ENCODE peak calls at places on chromosomes 3 and 15, in nine cellular contexts. One of them, this sample, is unnamed.

GRCh38 chr3:27699067-27699466 is 23.1 kb downstream of the EOMES start:
- DNase-seq in thyroid gland: no peak
- DNase-seq in NCI-H1417: no peak
- DNase-seq in globus pallidus: no peak
- DNase-seq in EL: no peak
- DNase-seq in left colon: no peak
- DNase-seq in stimulated activated CD8-positive, alpha-beta memory T cell treated with anti-CD3 and anti-CD28 coated beads, Interleukin-7, amount 100 ng/mL, for 48 hours: no peak
- DNase-seq in H54: no peak
- DNase-seq in A549: no peak
- DNase-seq in this sample: no peak

GRCh38 chr15:88264622-88265021 is 8.1 kb upstream of the NTRK3 start:
- DNase-seq in H54: no peak
- DNase-seq in stimulated activated CD8-positive, alpha-beta memory T cell treated with anti-CD3 and anti-CD28 coated beads, Interleukin-7, amount 100 ng/mL, for 48 hours: no peak
- DNase-seq in thyroid gland: no peak
- DNase-seq in globus pallidus: no peak
- DNase-seq in NCI-H1417: no peak
- DNase-seq in A549: no peak
- DNase-seq in left colon: no peak
- DNase-seq in EL: no peak
- DNase-seq in this sample: no peak

GRCh38 chr3:29065211-29065785 is 215.6 kb upstream of the RBMS3 start:
- DNase-seq in H54: peak
- DNase-seq in A549: peak
- DNase-seq in left colon: peak
- DNase-seq in stimulated activated CD8-positive, alpha-beta memory T cell treated with anti-CD3 and anti-CD28 coated beads, Interleukin-7, amount 100 ng/mL, for 48 hours: no peak
- DNase-seq in NCI-H1417: peak
- DNase-seq in EL: peak
- DNase-seq in globus pallidus: peak
- DNase-seq in thyroid gland: peak
- DNase-seq in this sample: no peak

GRCh38 chr3:134567605-134568004 is 81.7 kb downstream of the CEP63 start:
- DNase-seq in H54: no peak
- DNase-seq in EL: no peak
- DNase-seq in left colon: no peak
- DNase-seq in thyroid gland: peak
- DNase-seq in stimulated activated CD8-positive, alpha-beta memory T cell treated with anti-CD3 and anti-CD28 coated beads, Interleukin-7, amount 100 ng/mL, for 48 hours: no peak
- DNase-seq in A549: no peak
- DNase-seq in globus pallidus: no peak
- DNase-seq in NCI-H1417: no peak
- DNase-seq in this sample: no peak

GRCh38 chr3:37985637-37986320 is 4.8 kb upstream of the VILL start:
- DNase-seq in globus pallidus: no peak
- DNase-seq in NCI-H1417: no peak
- DNase-seq in H54: no peak
- DNase-seq in EL: no peak
- DNase-seq in stimulated activated CD8-positive, alpha-beta memory T cell treated with anti-CD3 and anti-CD28 coated beads, Interleukin-7, amount 100 ng/mL, for 48 hours: no peak
- DNase-seq in thyroid gland: no peak
- DNase-seq in left colon: peak
- DNase-seq in A549: no peak
- DNase-seq in this sample: no peak

GRCh38 chr15:78763796-78764241 is 47.4 kb downstream of the ADAMTS7 start:
- DNase-seq in H54: no peak
- DNase-seq in thyroid gland: no peak
- DNase-seq in A549: no peak
- DNase-seq in EL: no peak
- DNase-seq in NCI-H1417: no peak
- DNase-seq in stimulated activated CD8-positive, alpha-beta memory T cell treated with anti-CD3 and anti-CD28 coated beads, Interleukin-7, amount 100 ng/mL, for 48 hours: no peak
- DNase-seq in globus pallidus: no peak
- DNase-seq in left colon: no peak
- DNase-seq in this sample: no peak

GRCh38 chr3:183892610-183893214 is 8.0 kb upstream of the PARL start:
- DNase-seq in NCI-H1417: no peak
- DNase-seq in A549: no peak
- DNase-seq in stimulated activated CD8-positive, alpha-beta memory T cell treated with anti-CD3 and anti-CD28 coated beads, Interleukin-7, amount 100 ng/mL, for 48 hours: no peak
- DNase-seq in EL: no peak
- DNase-seq in H54: no peak
- DNase-seq in left colon: peak
- DNase-seq in globus pallidus: no peak
- DNase-seq in thyroid gland: no peak
- DNase-seq in this sample: no peak

GRCh38 chr3:191813245-191813644 is 352.3 kb downstream of the PYDC2 start:
- DNase-seq in A549: no peak
- DNase-seq in globus pallidus: no peak
- DNase-seq in stimulated activated CD8-positive, alpha-beta memory T cell treated with anti-CD3 and anti-CD28 coated beads, Interleukin-7, amount 100 ng/mL, for 48 hours: no peak
- DNase-seq in left colon: no peak
- DNase-seq in EL: no peak
- DNase-seq in thyroid gland: no peak
- DNase-seq in H54: no peak
- DNase-seq in NCI-H1417: no peak
- DNase-seq in this sample: no peak

GRCh38 chr3:192409203-192409837 is 318.0 kb downstream of the FGF12 start:
- DNase-seq in globus pallidus: peak
- DNase-seq in NCI-H1417: no peak
- DNase-seq in thyroid gland: peak
- DNase-seq in A549: peak
- DNase-seq in EL: peak
- DNase-seq in left colon: peak
- DNase-seq in H54: peak
- DNase-seq in stimulated activated CD8-positive, alpha-beta memory T cell treated with anti-CD3 and anti-CD28 coated beads, Interleukin-7, amount 100 ng/mL, for 48 hours: no peak
- DNase-seq in this sample: no peak

GRCh38 chr3:4734454-4734853 is 241.3 kb downstream of the ITPR1 start:
- DNase-seq in left colon: no peak
- DNase-seq in EL: no peak
- DNase-seq in A549: no peak
- DNase-seq in stimulated activated CD8-positive, alpha-beta memory T cell treated with anti-CD3 and anti-CD28 coated beads, Interleukin-7, amount 100 ng/mL, for 48 hours: no peak
- DNase-seq in globus pallidus: no peak
- DNase-seq in NCI-H1417: peak
- DNase-seq in H54: no peak
- DNase-seq in thyroid gland: no peak
- DNase-seq in this sample: no peak

GRCh38 chr3:120192579-120192978 is 92.4 kb downstream of the GPR156 start:
- DNase-seq in left colon: no peak
- DNase-seq in thyroid gland: no peak
- DNase-seq in stimulated activated CD8-positive, alpha-beta memory T cell treated with anti-CD3 and anti-CD28 coated beads, Interleukin-7, amount 100 ng/mL, for 48 hours: no peak
- DNase-seq in NCI-H1417: no peak
- DNase-seq in EL: peak
- DNase-seq in globus pallidus: no peak
- DNase-seq in A549: no peak
- DNase-seq in H54: no peak
- DNase-seq in this sample: no peak

GRCh38 chr15:90205886-90206285 is 4.8 kb downstream of the SEMA4B start:
- DNase-seq in stimulated activated CD8-positive, alpha-beta memory T cell treated with anti-CD3 and anti-CD28 coated beads, Interleukin-7, amount 100 ng/mL, for 48 hours: no peak
- DNase-seq in A549: no peak
- DNase-seq in left colon: no peak
- DNase-seq in H54: no peak
- DNase-seq in thyroid gland: no peak
- DNase-seq in NCI-H1417: no peak
- DNase-seq in globus pallidus: no peak
- DNase-seq in EL: no peak
- DNase-seq in this sample: no peak

GRCh38 chr15:93179072-93179471 is 90.1 kb upstream of the RGMA start:
- DNase-seq in A549: peak
- DNase-seq in H54: no peak
- DNase-seq in left colon: peak
- DNase-seq in globus pallidus: peak
- DNase-seq in EL: no peak
- DNase-seq in NCI-H1417: no peak
- DNase-seq in stimulated activated CD8-positive, alpha-beta memory T cell treated with anti-CD3 and anti-CD28 coated beads, Interleukin-7, amount 100 ng/mL, for 48 hours: no peak
- DNase-seq in thyroid gland: peak
- DNase-seq in this sample: no peak

GRCh38 chr15:82850242-82850591 is 40.8 kb downstream of the WHAMM start:
- DNase-seq in H54: peak
- DNase-seq in thyroid gland: no peak
- DNase-seq in EL: peak
- DNase-seq in left colon: no peak
- DNase-seq in globus pallidus: no peak
- DNase-seq in A549: no peak
- DNase-seq in NCI-H1417: no peak
- DNase-seq in stimulated activated CD8-positive, alpha-beta memory T cell treated with anti-CD3 and anti-CD28 coated beads, Interleukin-7, amount 100 ng/mL, for 48 hours: no peak
- DNase-seq in this sample: peak

GRCh38 chr15:39472661-39473657 is 107.9 kb upstream of the THBS1 start:
- DNase-seq in globus pallidus: peak
- DNase-seq in EL: peak
- DNase-seq in stimulated activated CD8-positive, alpha-beta memory T cell treated with anti-CD3 and anti-CD28 coated beads, Interleukin-7, amount 100 ng/mL, for 48 hours: no peak
- DNase-seq in A549: no peak
- DNase-seq in NCI-H1417: no peak
- DNase-seq in thyroid gland: peak
- DNase-seq in left colon: peak
- DNase-seq in H54: no peak
- DNase-seq in this sample: no peak

GRCh38 chr3:133237380-133237779 is 162.5 kb upstream of the BFSP2 start:
- DNase-seq in H54: no peak
- DNase-seq in NCI-H1417: no peak
- DNase-seq in globus pallidus: no peak
- DNase-seq in stimulated activated CD8-positive, alpha-beta memory T cell treated with anti-CD3 and anti-CD28 coated beads, Interleukin-7, amount 100 ng/mL, for 48 hours: no peak
- DNase-seq in A549: no peak
- DNase-seq in left colon: no peak
- DNase-seq in thyroid gland: no peak
- DNase-seq in EL: no peak
- DNase-seq in this sample: no peak

GRCh38 chr15:52804526-52805081 is 14.5 kb upstream of the ONECUT1 start:
- DNase-seq in thyroid gland: no peak
- DNase-seq in stimulated activated CD8-positive, alpha-beta memory T cell treated with anti-CD3 and anti-CD28 coated beads, Interleukin-7, amount 100 ng/mL, for 48 hours: no peak
- DNase-seq in NCI-H1417: peak
- DNase-seq in globus pallidus: no peak
- DNase-seq in A549: no peak
- DNase-seq in left colon: no peak
- DNase-seq in EL: no peak
- DNase-seq in H54: no peak
- DNase-seq in this sample: no peak

GRCh38 chr3:6601374-6601773 is 259.5 kb upstream of the GRM7 start:
- DNase-seq in A549: no peak
- DNase-seq in H54: no peak
- DNase-seq in NCI-H1417: no peak
- DNase-seq in EL: no peak
- DNase-seq in stimulated activated CD8-positive, alpha-beta memory T cell treated with anti-CD3 and anti-CD28 coated beads, Interleukin-7, amount 100 ng/mL, for 48 hours: no peak
- DNase-seq in thyroid gland: no peak
- DNase-seq in left colon: no peak
- DNase-seq in globus pallidus: no peak
- DNase-seq in this sample: no peak

GRCh38 chr15:88661041-88661765 is 22.4 kb downstream of the ISG20 start:
- DNase-seq in EL: peak
- DNase-seq in A549: no peak
- DNase-seq in stimulated activated CD8-positive, alpha-beta memory T cell treated with anti-CD3 and anti-CD28 coated beads, Interleukin-7, amount 100 ng/mL, for 48 hours: no peak
- DNase-seq in thyroid gland: no peak
- DNase-seq in NCI-H1417: no peak
- DNase-seq in globus pallidus: no peak
- DNase-seq in left colon: no peak
- DNase-seq in H54: no peak
- DNase-seq in this sample: no peak

GRCh38 chr3:71601811-71602210 is 18.3 kb upstream of the FOXP1 start:
- DNase-seq in stimulated activated CD8-positive, alpha-beta memory T cell treated with anti-CD3 and anti-CD28 coated beads, Interleukin-7, amount 100 ng/mL, for 48 hours: no peak
- DNase-seq in left colon: no peak
- DNase-seq in globus pallidus: no peak
- DNase-seq in A549: peak
- DNase-seq in H54: peak
- DNase-seq in NCI-H1417: no peak
- DNase-seq in thyroid gland: no peak
- DNase-seq in EL: peak
- DNase-seq in this sample: no peak

GRCh38 chr3:13480340-13481318 is 523 bp downstream of the HDAC11 start:
- DNase-seq in H54: peak
- DNase-seq in EL: no peak
- DNase-seq in stimulated activated CD8-positive, alpha-beta memory T cell treated with anti-CD3 and anti-CD28 coated beads, Interleukin-7, amount 100 ng/mL, for 48 hours: no peak
- DNase-seq in A549: no peak
- DNase-seq in left colon: peak
- DNase-seq in thyroid gland: peak
- DNase-seq in globus pallidus: peak
- DNase-seq in NCI-H1417: peak
- DNase-seq in this sample: no peak

GRCh38 chr3:99094611-99095010 is 193.1 kb upstream of the DCBLD2 start:
- DNase-seq in thyroid gland: no peak
- DNase-seq in H54: no peak
- DNase-seq in NCI-H1417: no peak
- DNase-seq in EL: no peak
- DNase-seq in left colon: no peak
- DNase-seq in stimulated activated CD8-positive, alpha-beta memory T cell treated with anti-CD3 and anti-CD28 coated beads, Interleukin-7, amount 100 ng/mL, for 48 hours: no peak
- DNase-seq in A549: no peak
- DNase-seq in globus pallidus: no peak
- DNase-seq in this sample: no peak

GRCh38 chr3:60742606-60743145 is 508.6 kb downstream of the FHIT start:
- DNase-seq in stimulated activated CD8-positive, alpha-beta memory T cell treated with anti-CD3 and anti-CD28 coated beads, Interleukin-7, amount 100 ng/mL, for 48 hours: no peak
- DNase-seq in left colon: no peak
- DNase-seq in H54: peak
- DNase-seq in NCI-H1417: no peak
- DNase-seq in A549: peak
- DNase-seq in EL: no peak
- DNase-seq in globus pallidus: no peak
- DNase-seq in thyroid gland: no peak
- DNase-seq in this sample: no peak